ENCODE peak calls at places on chromosome 22, in four cellular contexts. N, L, E and G are unnamed samples.

GRCh38 chr22:48931452-48931851 is 896.2 kb downstream of the BRD1 start:
- DNase-seq in L (no peak), E (no peak), N (no peak), G (no peak)

GRCh38 chr22:50180727-50181521 is 4.8 kb upstream of the TRABD start:
- DNase-seq in L (no peak), E (no peak), N (no peak), G (peak)

GRCh38 chr22:20453222-20453621 is 15.6 kb upstream of the SCARF2 start:
- DNase-seq in L (no peak), N (no peak), E (no peak), G (no peak)

GRCh38 chr22:19942071-19942885 is 660 bp upstream of the TXNRD2 start:
- DNase-seq in N (no peak), E (no peak), L (peak), G (peak)

GRCh38 chr22:37331811-37332536 is 49.7 kb downstream of the CYTH4 start:
- DNase-seq in E (no peak), N (no peak), L (no peak), G (no peak)

GRCh38 chr22:48098936-48099245 is 1336.4 kb downstream of the TBC1D22A start:
- DNase-seq in N (no peak), L (no peak), E (no peak), G (no peak)

GRCh38 chr22:40178417-40179409 is 988 bp downstream of the TNRC6B start:
- DNase-seq in E (peak), L (no peak), N (peak), G (peak)

GRCh38 chr22:45863981-45864751 is 112.8 kb downstream of the WNT7B start:
- DNase-seq in L (peak), E (peak), N (peak), G (peak)

GRCh38 chr22:23685205-23685784 is 5.5 kb upstream of the RGL4 start:
- DNase-seq in N (no peak), E (no peak), L (no peak), G (no peak)

GRCh38 chr22:24807284-24807950 is 1.4 kb downstream of the SGSM1 start:
- DNase-seq in L (peak), E (no peak), N (no peak), G (no peak)

GRCh38 chr22:25666308-25666707 is 75.7 kb upstream of the MYO18B start:
- DNase-seq in E (no peak), L (peak), N (no peak), G (no peak)

GRCh38 chr22:27576815-27577564 is 224.6 kb downstream of the MN1 start:
- DNase-seq in E (no peak), L (peak), N (no peak), G (no peak)

GRCh38 chr22:48309115-48309705 is 1518.5 kb downstream of the BRD1 start:
- DNase-seq in E (no peak), N (no peak), L (no peak), G (no peak)